ENCODE peak calls at places on chromosomes 13 and 19, in five cellular contexts. E is activated CD8-positive, alpha-beta memory T cell treated with anti-CD3 and anti-CD28 coated beads, Interleukin-2, amount 50 U/mL, for 4 hours; Q is upper lobe of left lung; P is Right ventricle myocardium superior; H is IMR-90. I is an unnamed sample.

GRCh38 chr19:34409189-34410164 is 5.3 kb downstream of the PDCD2L start:
- DNase-seq in E (no peak), Q (no peak), P (no peak), H (no peak), I (no peak)

GRCh38 chr13:81987159-81987558 is 1646.2 kb upstream of the SPRY2 start:
- DNase-seq in E (no peak), Q (no peak), P (no peak), H (no peak), I (no peak)

GRCh38 chr13:114019367-114019766 is 45.5 kb upstream of the C13orf46 start:
- DNase-seq in E (peak), Q (no peak), P (no peak), H (no peak), I (no peak)

GRCh38 chr19:3547301-3547731 is 8.3 kb downstream of the TEKTIP1 start:
- DNase-seq in E (peak), Q (no peak), P (no peak), H (no peak), I (no peak)

GRCh38 chr19:49567722-49568454 is 12.5 kb downstream of the NOSIP start:
- DNase-seq in E (peak), Q (no peak), P (no peak), H (no peak), I (peak)

GRCh38 chr13:20263393-20264044 is 31.4 kb upstream of the GJB6 start:
- DNase-seq in E (no peak), Q (no peak), P (no peak), H (no peak), I (no peak)

GRCh38 chr19:47093841-47094240 is 19.7 kb downstream of the ZC3H4 start:
- DNase-seq in E (peak), Q (no peak), P (no peak), H (no peak), I (no peak)

GRCh38 chr13:112066624-112067004 is 335 bp upstream of the SOX1 start:
- DNase-seq in E (peak), Q (no peak), P (no peak), H (no peak), I (no peak)

GRCh38 chr13:36251528-36251927 is 37.2 kb upstream of the SOHLH2 start:
- DNase-seq in E (no peak), Q (no peak), P (no peak), H (no peak), I (no peak)

GRCh38 chr19:11693505-11694499 is 44.9 kb downstream of the ZNF823 start:
- DNase-seq in E (no peak), Q (no peak), P (no peak), H (peak), I (peak)

GRCh38 chr19:13102666-13103584 is at the start of gene LYL1:
- DNase-seq in E (no peak), Q (peak), P (peak), H (no peak), I (peak)

GRCh38 chr13:25686831-25687495 is 315.2 kb downstream of the ATP8A2 start:
- DNase-seq in E (no peak), Q (no peak), P (no peak), H (no peak), I (no peak)

GRCh38 chr19:8342316-8342683 is 762 bp downstream of the KANK3 start:
- DNase-seq in E (no peak), Q (no peak), P (no peak), H (no peak), I (no peak)

GRCh38 chr19:46134527-46134926 is 10.0 kb upstream of the IGFL3 start:
- DNase-seq in E (no peak), Q (no peak), P (no peak), H (peak), I (no peak)

GRCh38 chr19:51107406-51108065 is 673 bp downstream of the CTU1 start:
- DNase-seq in E (no peak), Q (no peak), P (peak), H (peak), I (no peak)

GRCh38 chr13:29319451-29319850 is 276.0 kb downstream of the SLC7A1 start:
- DNase-seq in E (no peak), Q (no peak), P (no peak), H (no peak), I (no peak)

GRCh38 chr13:44012910-44013309 is 133.2 kb downstream of the LACC1 start:
- DNase-seq in E (no peak), Q (no peak), P (no peak), H (no peak), I (no peak)

GRCh38 chr19:40217027-40217810 is 965 bp downstream of the TTC9B start:
- DNase-seq in E (no peak), Q (peak), P (no peak), H (no peak), I (no peak)

GRCh38 chr13:91142572-91142971 is 204.9 kb upstream of the MIR17HG start:
- DNase-seq in E (no peak), Q (no peak), P (no peak), H (peak), I (no peak)

GRCh38 chr13:101325423-101325822 is 90.9 kb downstream of the NALCN start:
- DNase-seq in E (no peak), Q (no peak), P (no peak), H (no peak), I (no peak)

GRCh38 chr19:35063940-35064818 is 22.7 kb downstream of the HPN start:
- DNase-seq in E (no peak), Q (no peak), P (no peak), H (peak), I (peak)

GRCh38 chr13:31201341-31202024 is 1.7 kb downstream of the B3GLCT start:
- DNase-seq in E (no peak), Q (no peak), P (no peak), H (peak), I (peak)

GRCh38 chr13:91609353-91609752 is 210.9 kb downstream of the GPC5 start:
- DNase-seq in E (no peak), Q (no peak), P (no peak), H (peak), I (no peak)

GRCh38 chr13:78659450-78660110 is 625 bp upstream of the OBI1 start:
- DNase-seq in E (no peak), Q (no peak), P (no peak), H (peak), I (no peak)

GRCh38 chr19:38224014-38224862 is at the start of gene DPF1:
- DNase-seq in E (peak), Q (no peak), P (no peak), H (peak), I (peak)

GRCh38 chr13:41040584-41041334 is 20.6 kb upstream of the WBP4 start:
- DNase-seq in E (no peak), Q (no peak), P (no peak), H (peak), I (no peak)

GRCh38 chr19:50925734-50926133 is 14.5 kb upstream of the KLK4 start:
- DNase-seq in E (no peak), Q (no peak), P (no peak), H (no peak), I (no peak)

GRCh38 chr19:50551034-50551712 is 17.1 kb downstream of the LRRC4B start:
- DNase-seq in E (no peak), Q (no peak), P (no peak), H (no peak), I (no peak)

GRCh38 chr19:16470541-16470910 is 1.2 kb downstream of the EPS15L1 start:
- DNase-seq in E (no peak), Q (no peak), P (no peak), H (no peak), I (no peak)

GRCh38 chr13:110536006-110536693 is 25.4 kb downstream of the RAB20 start:
- DNase-seq in E (no peak), Q (peak), P (no peak), H (no peak), I (no peak)

I was measured in fibroblast of gingiva.